ENCODE peak calls at places on chromosomes 3 and 15, in seven cellular contexts. R is H1; X is CD4-positive, alpha-beta memory T cell; I is IMR-90; M is neural progenitor cell; N is SK-N-SH; H is PC-9. E is an unnamed sample.
A peak's percentile ranks its signal among the peaks of the same experiment; 100 is the strongest.

GRCh38 chr15:64851503-64851840 is 9.8 kb downstream of the PLEKHO2 start:
- DNase-seq in R (no peak), X (no peak), I (peak; percentile 93), M (peak; percentile 32), N (no peak), H (no peak), E (no peak)

GRCh38 chr3:128984596-128984995 is 9.3 kb downstream of the CFAP92 start:
- DNase-seq in R (no peak), X (no peak), I (peak; percentile 73), M (no peak), N (no peak), H (no peak), E (peak; percentile 93)

GRCh38 chr3:12759097-12759679 is at the start of gene TMEM40:
- DNase-seq in R (no peak), X (no peak), I (no peak), M (no peak), N (no peak), H (peak; percentile 91), E (peak; percentile 98)

GRCh38 chr15:56940388-56940787 is 21.9 kb downstream of the TCF12 start:
- DNase-seq in R (no peak), X (no peak), I (no peak), M (no peak), N (no peak), H (no peak), E (no peak)

GRCh38 chr15:81400640-81401236 is 26.7 kb upstream of the TMC3 start:
- DNase-seq in R (no peak), X (peak; percentile 45), I (peak; percentile 65), M (peak; percentile 53), N (peak; percentile 52), H (no peak), E (peak; percentile 48)

GRCh38 chr3:123028233-123028828 is 768 bp upstream of the SEMA5B start:
- DNase-seq in R (no peak), X (peak; percentile 13), I (peak; percentile 72), M (peak; percentile 81), N (peak; percentile 79), H (peak; percentile 37), E (no peak)

GRCh38 chr15:63944681-63944955 is 101.7 kb downstream of the DAPK2 start:
- DNase-seq in R (peak; percentile 19), X (no peak), I (no peak), M (no peak), N (no peak), H (no peak), E (no peak)

GRCh38 chr3:194249323-194250103 is 101.6 kb downstream of the CPN2 start:
- DNase-seq in R (peak; percentile 32), X (no peak), I (no peak), M (no peak), N (peak; percentile 77), H (no peak), E (no peak)

GRCh38 chr3:172953576-172953975 is 187.5 kb downstream of the SPATA16 start:
- DNase-seq in R (no peak), X (no peak), I (no peak), M (no peak), N (no peak), H (no peak), E (no peak)

GRCh38 chr15:90212221-90213079 is 11.3 kb downstream of the SEMA4B start:
- DNase-seq in R (no peak), X (no peak), I (no peak), M (no peak), N (no peak), H (peak; percentile 77), E (peak; percentile 93)

GRCh38 chr15:90211009-90211408 is 9.9 kb downstream of the SEMA4B start:
- DNase-seq in R (no peak), X (no peak), I (no peak), M (no peak), N (no peak), H (no peak), E (no peak)

GRCh38 chr15:90211440-90212168 is 10.5 kb downstream of the SEMA4B start:
- DNase-seq in R (peak; percentile 43), X (no peak), I (peak; percentile 67), M (no peak), N (no peak), H (peak; percentile 89), E (peak; percentile 88)

GRCh38 chr15:90209591-90209990 is 8.5 kb downstream of the SEMA4B start:
- DNase-seq in R (no peak), X (no peak), I (no peak), M (no peak), N (no peak), H (no peak), E (no peak)

DNA sequence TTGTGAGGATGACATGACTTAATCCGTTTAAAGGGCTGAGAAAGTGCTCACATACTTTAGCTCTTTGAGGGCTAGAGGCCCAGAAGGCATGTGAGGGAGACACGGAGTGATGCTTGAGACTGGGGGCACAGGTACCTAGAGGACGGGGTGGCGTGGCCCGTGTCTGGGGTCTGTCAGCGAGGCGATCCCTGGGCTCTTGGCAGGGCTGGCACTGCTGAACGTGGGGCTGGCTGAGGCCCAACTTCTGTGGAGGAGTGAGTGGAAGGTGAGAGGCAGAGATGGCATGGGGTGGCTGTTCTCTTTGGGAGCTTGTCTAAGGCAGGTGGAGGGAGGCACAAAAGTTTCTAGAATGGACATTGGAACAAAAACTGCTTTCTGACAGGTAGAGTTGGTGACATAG is 9.5 kb downstream of the SEMA4B start:
- DNase-seq in R (no peak), X (no peak), I (no peak), M (no peak), N (no peak), H (no peak), E (no peak)
- H3K4me1 ChIP-seq in R (no peaks in the 10 kb centered on the region), X (peaks cover 22% of the 10 kb centered on the region), I (peaks cover 6% of the 10 kb centered on the region), M (no peaks in the 10 kb centered on the region), N (peaks cover 9% of the 10 kb centered on the region), H (peaks cover 98% of the 10 kb centered on the region), E (peaks cover 49% of the 10 kb centered on the region)

GRCh38 chr15:59516655-59517461 is 78.9 kb downstream of the FAM81A start:
- DNase-seq in R (no peak), X (no peak), I (no peak), M (no peak), N (no peak), H (no peak), E (no peak)
- H3K27me3 ChIP-seq in R (no peaks in the 10 kb centered on the region), X (no peaks in the 10 kb centered on the region), I (peaks cover 10% of the 10 kb centered on the region), M (no peaks in the 10 kb centered on the region), N (no peaks in the 10 kb centered on the region), H (no peaks in the 10 kb centered on the region), E (no peaks in the 10 kb centered on the region)

GRCh38 chr3:72889310-72890165 is 1.7 kb downstream of the GXYLT2 start:
- DNase-seq in R (no peak), X (no peak), I (no peak), M (no peak), N (no peak), H (no peak), E (no peak)
- H3K4me1 ChIP-seq in R (peaks cover 6% of the 10 kb centered on the region), X (peaks cover 10% of the 10 kb centered on the region), I (peaks cover 21% of the 10 kb centered on the region), M (peaks cover 41% of the 10 kb centered on the region), N (peaks cover 29% of the 10 kb centered on the region), H (peaks cover 39% of the 10 kb centered on the region), E (peaks cover 20% of the 10 kb centered on the region)

GRCh38 chr15:89495638-89496145 is 691 bp downstream of the RHCG start:
- DNase-seq in R (no peak), X (no peak), I (no peak), M (no peak), N (no peak), H (peak; percentile 51), E (no peak)
- H3K27me3 ChIP-seq in R (peaks cover 13% of the 10 kb centered on the region), X (peaks cover 23% of the 10 kb centered on the region), I (peaks cover 53% of the 10 kb centered on the region), M (peaks cover 79% of the 10 kb centered on the region), N (no peaks in the 10 kb centered on the region), H (no peaks in the 10 kb centered on the region), E (peaks cover 13% of the 10 kb centered on the region)

GRCh38 chr3:73513260-73513659 is 111.5 kb downstream of the PDZRN3 start:
- DNase-seq in R (no peak), X (no peak), I (no peak), M (no peak), N (no peak), H (no peak), E (no peak)
- H3K4me1 ChIP-seq in R (peaks cover 12% of the 10 kb centered on the region), X (no peaks in the 10 kb centered on the region), I (peaks cover 37% of the 10 kb centered on the region), M (peaks cover 39% of the 10 kb centered on the region), N (peaks cover 9% of the 10 kb centered on the region), H (no peaks in the 10 kb centered on the region), E (no peaks in the 10 kb centered on the region)

DNA sequence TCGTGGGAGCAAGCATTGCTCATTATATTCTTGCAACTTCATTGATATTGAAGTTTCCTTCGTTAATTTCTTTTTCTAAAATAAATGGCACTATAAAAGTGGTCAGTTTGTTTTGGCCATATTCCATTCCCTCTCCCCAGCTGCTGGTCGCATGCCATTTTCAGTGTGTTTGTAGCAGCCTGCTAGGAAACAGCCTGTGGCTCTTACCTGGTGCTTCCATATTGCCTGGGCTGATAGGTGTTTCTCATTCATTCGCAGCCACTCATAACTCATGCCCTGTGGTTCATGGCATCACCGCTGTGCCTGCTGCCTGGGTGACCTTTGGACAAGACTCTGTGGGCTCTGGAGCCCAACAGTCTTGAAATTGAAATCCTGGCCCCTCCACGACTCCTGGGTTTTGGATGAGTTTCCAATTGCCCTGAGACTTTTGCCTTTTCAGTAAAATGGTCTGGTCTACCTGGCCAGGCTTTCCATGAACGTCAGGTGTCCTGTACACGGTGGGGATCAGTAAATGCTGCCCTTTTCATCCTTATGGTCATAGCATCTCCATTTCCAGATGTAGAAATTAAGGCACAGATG is 69.3 kb downstream of the SLCO3A1 start:
- DNase-seq in R (no peak), X (no peak), I (no peak), M (no peak), N (no peak), H (no peak), E (no peak)
- H3K27me3 ChIP-seq in R (no peaks in the 10 kb centered on the region), X (no peaks in the 10 kb centered on the region), I (no peaks in the 10 kb centered on the region), M (no peaks in the 10 kb centered on the region), N (no peaks in the 10 kb centered on the region), H (no peaks in the 10 kb centered on the region), E (no peaks in the 10 kb centered on the region)

GRCh38 chr3:43215684-43216336 is 70.5 kb upstream of the SNRK start:
- DNase-seq in R (no peak), X (no peak), I (no peak), M (peak; percentile 8), N (no peak), H (no peak), E (no peak)
- H3K4me1 ChIP-seq in R (no peaks in the 10 kb centered on the region), X (peaks cover 13% of the 10 kb centered on the region), I (peaks cover under 1% of the 10 kb centered on the region), M (no peaks in the 10 kb centered on the region), N (no peaks in the 10 kb centered on the region), H (peaks cover 26% of the 10 kb centered on the region), E (peaks cover 32% of the 10 kb centered on the region)

DNA sequence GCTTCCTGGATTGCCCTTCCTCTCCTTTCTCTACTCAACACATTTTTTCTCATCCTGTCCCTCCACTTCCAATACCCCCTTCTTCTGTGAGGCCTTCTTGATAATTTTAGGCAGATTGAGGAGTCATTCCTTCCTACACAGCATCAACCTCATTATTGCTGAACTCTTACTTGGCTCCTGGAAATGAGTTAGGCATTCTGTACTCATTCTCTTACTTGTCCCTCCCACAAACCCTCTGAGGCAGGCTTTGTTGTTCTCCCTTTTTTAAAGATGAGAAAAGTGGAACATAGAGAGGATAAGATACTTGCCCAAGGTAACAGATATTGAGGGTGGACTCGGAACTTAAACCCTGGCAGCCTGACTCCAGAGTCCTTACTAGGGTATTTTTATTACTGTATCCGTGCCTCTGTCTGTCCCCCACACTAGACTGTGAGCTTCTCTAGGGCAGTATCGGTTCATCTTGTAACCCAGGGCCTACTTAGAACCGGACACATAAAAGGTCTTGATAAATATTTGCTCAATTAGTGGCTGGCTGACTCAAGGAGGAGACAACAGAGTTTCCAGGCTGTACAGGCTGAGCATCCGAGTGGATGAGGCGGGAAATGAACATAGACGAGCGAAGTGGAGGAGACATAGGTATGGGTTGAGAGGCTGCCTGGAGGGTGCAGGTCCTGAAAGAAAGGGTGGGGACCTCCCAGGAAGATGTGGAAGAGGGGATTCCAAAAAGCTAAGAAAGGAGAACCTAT is 148.7 kb upstream of the ATP2B2 start:
- DNase-seq in R (peak; percentile 6), X (no peak), I (no peak), M (no peak), N (no peak), H (no peak), E (no peak)
- H3K27me3 ChIP-seq in R (no peaks in the 10 kb centered on the region), X (no peaks in the 10 kb centered on the region), I (peaks cover 2% of the 10 kb centered on the region), M (no peaks in the 10 kb centered on the region), N (no peaks in the 10 kb centered on the region), H (peaks cover 61% of the 10 kb centered on the region), E (peaks cover 22% of the 10 kb centered on the region)